ENCODE peak calls at places on chromosomes 1 and 21, in four cellular contexts. T, Y, A and J are unnamed samples.

GRCh38 chr1:178262101-178262500 is 168.2 kb downstream of the RASAL2 start:
- DNase-seq in A (no peak), Y (peak), T (peak), J (no peak)

GRCh38 chr1:99438656-99439055 is 174.4 kb downstream of the PLPPR4 start:
- DNase-seq in Y (no peak), A (no peak), T (no peak), J (no peak)

GRCh38 chr21:45226540-45227326 is 61.0 kb downstream of the POFUT2 start:
- DNase-seq in T (no peak), A (no peak), Y (no peak), J (no peak)

GRCh38 chr1:199573047-199573446 is 454.5 kb upstream of the NR5A2 start:
- DNase-seq in Y (no peak), A (no peak), T (no peak), J (no peak)

GRCh38 chr1:194908643-194909042 is 1699.6 kb downstream of the KCNT2 start:
- DNase-seq in Y (no peak), T (no peak), A (no peak), J (no peak)

GRCh38 chr1:180424848-180425457 is 77.4 kb downstream of the ACBD6 start:
- DNase-seq in Y (no peak), T (peak), A (no peak), J (peak)

GRCh38 chr1:8836228-8836627 is 18.8 kb upstream of the RERE start:
- DNase-seq in Y (no peak), A (no peak), T (no peak), J (no peak)

GRCh38 chr1:19655718-19656080 is 9.0 kb upstream of the HTR6 start:
- DNase-seq in T (no peak), Y (no peak), A (no peak), J (no peak)

GRCh38 chr1:218347713-218348627 is 2.8 kb downstream of the TGFB2 start:
- DNase-seq in T (no peak), Y (no peak), A (no peak), J (no peak)

GRCh38 chr1:225554216-225554812 is 98.6 kb downstream of the ENAH start:
- DNase-seq in Y (peak), A (peak), T (peak), J (no peak)

GRCh38 chr1:37954316-37954971 is 7.6 kb upstream of the INPP5B start:
- DNase-seq in Y (peak), A (no peak), T (no peak), J (no peak)

GRCh38 chr1:29326123-29326522 is 89.8 kb downstream of the PTPRU start:
- DNase-seq in A (no peak), Y (no peak), T (no peak), J (no peak)

GRCh38 chr1:81867235-81867634 is 66.5 kb downstream of the ADGRL2 start:
- DNase-seq in T (no peak), Y (no peak), A (no peak), J (no peak)

GRCh38 chr1:47984175-47984789 is 12.9 kb downstream of the TRABD2B start:
- DNase-seq in A (no peak), T (no peak), Y (no peak), J (no peak)

GRCh38 chr1:229070168-229070567 is 200.7 kb upstream of the RAB4A start:
- DNase-seq in Y (no peak), A (no peak), T (no peak), J (no peak)

GRCh38 chr1:214603819-214604252 is 841 bp downstream of the CENPF start:
- DNase-seq in T (peak), A (peak), Y (no peak), J (no peak)

GRCh38 chr1:10387611-10388386 is 11.1 kb upstream of the PGD start:
- DNase-seq in Y (no peak), T (no peak), A (no peak), J (peak)

GRCh38 chr1:69585666-69586065 is 17.9 kb downstream of the LRRC7 start:
- DNase-seq in A (no peak), T (no peak), Y (no peak), J (no peak)

GRCh38 chr1:50426108-50426700 is 3.0 kb upstream of the DMRTA2 start:
- DNase-seq in T (no peak), Y (no peak), A (no peak), J (no peak)

GRCh38 chr1:61181016-61181560 is 98.7 kb downstream of the NFIA start:
- DNase-seq in T (no peak), Y (no peak), A (no peak), J (no peak)

GRCh38 chr1:64122588-64122987 is 80.8 kb upstream of the UBE2U start:
- DNase-seq in T (no peak), A (no peak), Y (no peak), J (no peak)

GRCh38 chr21:16250282-16250681 is 520.5 kb downstream of the USP25 start:
- DNase-seq in Y (no peak), A (no peak), T (no peak), J (no peak)

GRCh38 chr1:6024376-6024775 is 21.3 kb upstream of the KCNAB2 start:
- DNase-seq in T (no peak), Y (no peak), A (no peak), J (no peak)

GRCh38 chr1:6027591-6027990 is 18.1 kb upstream of the KCNAB2 start:
- DNase-seq in A (no peak), Y (no peak), T (no peak), J (no peak)

GRCh38 chr1:6025269-6026094 is 20.2 kb upstream of the KCNAB2 start:
- DNase-seq in T (no peak), A (no peak), Y (no peak), J (no peak)

GRCh38 chr1:6028042-6028895 is 17.4 kb upstream of the KCNAB2 start:
- DNase-seq in Y (no peak), T (no peak), A (no peak), J (no peak)

DNA sequence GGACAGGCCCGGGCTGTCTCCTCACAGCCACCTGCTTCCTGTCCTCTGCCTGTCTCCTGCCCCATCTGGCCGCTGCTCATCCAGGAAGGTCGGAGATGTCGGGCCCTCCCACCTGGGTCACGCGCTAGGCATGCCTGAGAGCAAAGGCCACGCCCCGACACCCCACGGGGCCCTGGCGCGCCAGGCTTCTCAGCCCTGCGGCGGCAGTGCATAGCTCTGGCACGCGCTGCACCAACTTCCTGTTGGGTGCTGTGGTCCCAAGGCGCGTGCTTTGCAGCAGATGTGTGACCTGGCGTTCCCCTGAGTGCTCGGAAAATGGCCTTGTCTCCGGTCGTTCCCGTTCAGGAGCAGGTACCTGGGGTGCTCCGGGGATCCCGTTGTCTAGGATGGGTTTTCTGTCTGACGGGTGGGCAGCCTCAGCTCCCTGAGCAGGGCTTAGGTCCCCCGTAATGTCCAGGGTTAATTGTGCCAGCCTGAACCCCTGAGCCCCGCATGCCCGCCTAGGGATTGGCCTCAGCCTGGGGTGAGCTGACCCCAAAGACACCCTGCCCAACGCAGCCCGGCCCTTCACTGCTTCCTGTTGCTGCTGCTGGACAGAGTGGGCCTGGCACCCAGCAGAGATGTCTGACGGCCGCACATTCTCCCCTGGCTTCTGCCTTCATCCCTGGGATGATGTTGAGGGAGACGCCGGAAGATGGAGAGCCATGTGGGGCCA is 19.4 kb upstream of the KCNAB2 start:
- DNase-seq in A (no peak), Y (peak), T (no peak), J (peak)
- TF ChIP-seq FOXK2 in A (no peak), Y (no peak), T (no peak), J (no peak)

GRCh38 chr1:57024855-57025254 is 59.0 kb upstream of the C8B start:
- DNase-seq in T (no peak), A (no peak), Y (no peak), J (no peak)
- TF ChIP-seq FOXK2 in T (no peak), A (no peak), Y (no peak), J (no peak)

GRCh38 chr21:39696196-39696595 is 48.8 kb upstream of the IGSF5 start:
- DNase-seq in T (no peak), A (no peak), Y (no peak), J (no peak)

GRCh38 chr21:39700318-39700717 is 44.7 kb upstream of the IGSF5 start:
- DNase-seq in A (no peak), Y (no peak), T (no peak), J (no peak)

GRCh38 chr21:39694750-39695149 is 50.2 kb upstream of the IGSF5 start:
- DNase-seq in T (no peak), Y (no peak), A (no peak), J (no peak)

GRCh38 chr21:39696620-39697019 is 48.4 kb upstream of the IGSF5 start:
- DNase-seq in Y (no peak), A (no peak), T (no peak), J (no peak)
- TF ChIP-seq FOXK2 in Y (no peak), A (no peak), T (no peak), J (no peak)

DNA sequence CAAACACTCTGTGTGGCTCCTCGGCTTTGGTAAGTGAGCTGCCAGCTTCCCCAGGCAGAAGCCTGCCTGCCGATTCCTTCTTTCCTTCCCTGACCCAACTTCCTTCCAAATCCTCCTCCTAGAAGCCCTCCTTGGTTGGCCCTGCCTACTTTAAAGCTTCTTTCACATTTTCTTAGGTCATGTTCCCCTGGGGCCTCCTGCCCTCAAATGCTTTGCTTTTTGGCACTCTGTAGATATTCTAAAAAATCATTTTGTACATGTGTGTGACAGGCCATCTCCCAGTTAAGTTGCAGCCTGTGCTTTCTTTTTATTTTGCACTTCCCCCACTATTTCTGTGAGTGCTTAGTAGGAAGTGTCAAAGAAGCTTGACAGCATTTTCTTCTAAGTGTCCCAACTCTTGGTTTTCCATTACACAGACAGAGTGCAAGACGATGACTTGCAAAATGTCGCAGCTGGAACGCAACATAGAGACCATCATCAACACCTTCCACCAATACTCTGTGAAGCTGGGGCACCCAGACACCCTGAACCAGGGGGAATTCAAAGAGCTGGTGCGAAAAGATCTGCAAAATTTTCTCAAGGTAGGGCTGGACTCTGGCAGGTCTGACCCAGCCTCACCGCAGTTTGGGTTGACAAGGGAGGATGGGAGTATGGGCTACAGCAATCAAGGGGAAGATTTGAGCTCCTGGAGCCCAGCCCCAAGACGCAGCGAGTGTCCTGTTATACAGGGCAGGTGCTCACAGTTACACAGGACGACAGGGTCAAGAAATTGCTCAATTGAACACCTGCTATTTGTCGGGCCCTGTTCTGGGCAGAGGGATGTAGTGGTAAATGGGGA is at the start of gene S100A9:
- DNase-seq in T (no peak), A (no peak), Y (no peak), J (no peak)
- TF ChIP-seq FOXK2 in T (no peak), A (no peak), Y (no peak), J (no peak)

GRCh38 chr1:67431156-67431765 is 1.1 kb upstream of the SERBP1 start:
- DNase-seq in T (no peak), A (no peak), Y (no peak), J (no peak)
- TF ChIP-seq FOXK2 in T (no peak), A (peak), Y (no peak), J (no peak)

GRCh38 chr1:83857108-83857507 is 141.8 kb downstream of the TTLL7 start:
- DNase-seq in A (no peak), T (peak), Y (no peak), J (no peak)
- TF ChIP-seq FOXK2 in A (no peak), T (no peak), Y (no peak), J (no peak)

GRCh38 chr21:33069994-33070811 is at the start of gene OLIG1:
- DNase-seq in T (peak), Y (no peak), A (no peak), J (no peak)
- TF ChIP-seq FOXK2 in T (no peak), Y (no peak), A (no peak), J (no peak)